ENCODE peak calls at places on chromosomes 2 and 18, in seven cellular contexts. X is non-pigmented ciliary epithelial cell; B is Ammon's horn; R is activated effector memory CD4-positive, alpha-beta T cell treated with Interleukin-2 at 50 U/mL for 16 hours; J is body of pancreas; Y is EL; D is spleen. W is an unnamed sample.

GRCh38 chr2:40179801-40180200 is 272.1 kb downstream of the SLC8A1 start:
- DNase-seq in D (no peak), J (no peak), R (no peak), Y (no peak), B (no peak), X (no peak), W (no peak)

GRCh38 chr2:7133521-7133920 is 216.3 kb downstream of the RNF144A start:
- DNase-seq in B (no peak), X (no peak), J (no peak), D (no peak), Y (peak), R (no peak), W (no peak)

GRCh38 chr18:2179498-2180183 is 391.7 kb downstream of the METTL4 start:
- DNase-seq in J (no peak), X (no peak), D (no peak), B (no peak), Y (no peak), R (no peak), W (no peak)

GRCh38 chr2:189851174-189851826 is 67.0 kb downstream of the PMS1 start:
- DNase-seq in B (no peak), X (no peak), D (no peak), R (no peak), J (no peak), Y (no peak), W (no peak)

GRCh38 chr2:229873123-229873581 is 48.7 kb downstream of the TRIP12 start:
- DNase-seq in D (no peak), B (no peak), J (no peak), X (no peak), R (no peak), Y (no peak), W (no peak)

GRCh38 chr2:234816056-234816455 is 135.8 kb upstream of the SH3BP4 start:
- DNase-seq in Y (no peak), B (no peak), J (no peak), D (no peak), X (no peak), R (no peak), W (no peak)

GRCh38 chr2:45014016-45014702 is 4.9 kb upstream of the SIX2 start:
- DNase-seq in X (no peak), D (no peak), J (peak), R (no peak), Y (peak), B (no peak), W (no peak)

GRCh38 chr2:205679410-205680009 is 2.8 kb upstream of the NRP2 start:
- DNase-seq in B (no peak), Y (no peak), J (no peak), X (no peak), R (no peak), D (no peak), W (no peak)

GRCh38 chr2:33372940-33373553 is 103.4 kb upstream of the RASGRP3 start:
- DNase-seq in D (no peak), B (peak), Y (peak), X (no peak), J (peak), R (no peak), W (no peak)

GRCh38 chr2:100703213-100703612 is 116.7 kb upstream of the NPAS2 start:
- DNase-seq in J (no peak), R (no peak), D (no peak), Y (peak), X (no peak), B (peak), W (no peak)

GRCh38 chr18:58314284-58314683 is 270.3 kb downstream of the NEDD4L start:
- DNase-seq in R (no peak), Y (peak), J (peak), X (peak), D (no peak), B (peak), W (no peak)

GRCh38 chr2:176653856-176654443 is 384.7 kb downstream of the MTX2 start:
- DNase-seq in J (peak), Y (peak), R (no peak), B (peak), D (peak), X (no peak), W (no peak)

GRCh38 chr18:13375302-13376255 is 157.0 kb downstream of the LDLRAD4 start:
- DNase-seq in D (no peak), Y (peak), B (no peak), X (peak), J (peak), R (peak), W (peak)

GRCh38 chr2:230256735-230257332 is 31.3 kb downstream of the SP140 start:
- DNase-seq in D (no peak), R (no peak), B (no peak), X (no peak), J (no peak), Y (no peak), W (no peak)

GRCh38 chr18:13577091-13577697 is 149.2 kb downstream of the FAM210A start:
- DNase-seq in J (no peak), D (no peak), Y (peak), X (no peak), B (peak), R (peak), W (no peak)

GRCh38 chr18:22983175-22983574 is 50.0 kb downstream of the RBBP8 start:
- DNase-seq in J (no peak), D (no peak), X (no peak), R (no peak), Y (peak), B (peak), W (no peak)

GRCh38 chr2:25983735-25984134 is 1.4 kb upstream of the KIF3C start:
- DNase-seq in J (no peak), Y (no peak), X (no peak), D (peak), R (no peak), B (no peak), W (no peak)

GRCh38 chr2:70714141-70714905 is 53.7 kb downstream of the ADD2 start:
- DNase-seq in X (no peak), J (no peak), B (no peak), R (no peak), Y (no peak), D (no peak), W (no peak)

GRCh38 chr2:207772081-207772843 is 2.6 kb upstream of the FZD5 start:
- DNase-seq in X (no peak), Y (no peak), B (no peak), J (no peak), R (no peak), D (no peak), W (no peak)

GRCh38 chr2:222842517-222843174 is 18.2 kb upstream of the ACSL3 start:
- DNase-seq in B (no peak), D (no peak), J (no peak), X (no peak), R (no peak), Y (peak), W (no peak)

GRCh38 chr2:102505290-102505689 is 32.3 kb downstream of the SLC9A4 start:
- DNase-seq in B (peak), R (no peak), D (no peak), J (no peak), X (no peak), Y (no peak), W (no peak)

GRCh38 chr2:136067465-136067864 is 50.5 kb downstream of the CXCR4 start:
- DNase-seq in R (no peak), X (no peak), J (no peak), B (no peak), Y (no peak), D (no peak), W (no peak)

GRCh38 chr18:2881490-2882195 is 34.8 kb downstream of the EMILIN2 start:
- DNase-seq in Y (peak), B (no peak), D (no peak), J (no peak), X (peak), R (no peak), W (no peak)

GRCh38 chr2:72933646-72934151 is 16.4 kb downstream of the EMX1 start:
- DNase-seq in D (peak), Y (no peak), B (no peak), R (no peak), J (no peak), X (no peak), W (no peak)

GRCh38 chr2:159711562-159712193 is 628 bp upstream of the MARCHF7 start:
- DNase-seq in D (no peak), R (no peak), Y (no peak), B (peak), X (no peak), J (no peak), W (no peak)

GRCh38 chr2:212428685-212429480 is 109.7 kb downstream of the ERBB4 start:
- DNase-seq in X (no peak), J (no peak), Y (no peak), D (no peak), B (peak), R (no peak), W (no peak)

W was measured in activated T-helper 1 cell treated with Interleukin-2 at 50 U/mL for 16 hours.